ENCODE peak calls at places on chromosomes 11 and 22, in nine cellular contexts. Z is SK-N-SH, T is ovary, J is A549, D is transverse colon, O is H1, F is tibial nerve, K is HepG2, X is GM12878. L is an unnamed sample.
A peak's percentile ranks its signal among the peaks of the same experiment; 100 is the strongest.

GRCh38 chr22:46561435-46561905 is 24.1 kb upstream of the CELSR1 start:
- DNase-seq in Z (peak; percentile 63), T (no peak), J (peak; percentile 77), D (no peak), O (no peak), F (peak; percentile 3), K (peak; percentile 76), X (peak; percentile 42), L (no peak)

GRCh38 chr11:64150481-64151239 is 15.3 kb downstream of the MACROD1 start:
- DNase-seq in Z (no peak), T (no peak), J (no peak), D (no peak), O (no peak), F (no peak), K (no peak), X (no peak), L (peak; percentile 70)

GRCh38 chr22:34804588-34804987 is 261.4 kb upstream of the ISX start:
- DNase-seq in Z (no peak), T (no peak), J (no peak), D (no peak), O (no peak), F (no peak), K (no peak), X (no peak), L (no peak)

GRCh38 chr22:18088825-18089568 is 11.2 kb downstream of the PEX26 start:
- DNase-seq in Z (no peak), T (no peak), J (no peak), D (peak; percentile 71), O (no peak), F (no peak), K (peak; percentile 56), X (peak; percentile 76), L (no peak)

GRCh38 chr11:115911656-115912055 is 407.4 kb upstream of the CADM1 start:
- DNase-seq in Z (peak; percentile 32), T (no peak), J (no peak), D (no peak), O (no peak), F (no peak), K (no peak), X (no peak), L (no peak)

GRCh38 chr11:539971-540481 is 2.7 kb downstream of the LRRC56 start:
- DNase-seq in Z (no peak), T (peak; percentile 7), J (no peak), D (no peak), O (peak; percentile 41), F (no peak), K (no peak), X (no peak), L (no peak)

GRCh38 chr11:65423516-65424199 is 1.1 kb downstream of the NEAT1 start:
- DNase-seq in Z (peak; percentile 10), T (no peak), J (peak; percentile 57), D (peak; percentile 44), O (no peak), F (peak; percentile 29), K (no peak), X (no peak), L (peak; percentile 40)

GRCh38 chr11:63536669-63537292 is at the start of gene PLAAT4:
- DNase-seq in Z (no peak), T (peak; percentile 60), J (no peak), D (peak; percentile 41), O (no peak), F (peak; percentile 33), K (peak; percentile 16), X (peak; percentile 45), L (peak; percentile 54)

GRCh38 chr22:32407332-32407731 is 4.7 kb downstream of the RTCB start:
- DNase-seq in Z (no peak), T (no peak), J (no peak), D (no peak), O (no peak), F (no peak), K (no peak), X (peak; percentile 53), L (no peak)

GRCh38 chr11:64643258-64643881 is 52.4 kb downstream of the SLC22A12 start:
- DNase-seq in Z (peak; percentile 94), T (peak; percentile 47), J (no peak), D (no peak), O (peak; percentile 73), F (no peak), K (no peak), X (no peak), L (no peak)

DNA sequence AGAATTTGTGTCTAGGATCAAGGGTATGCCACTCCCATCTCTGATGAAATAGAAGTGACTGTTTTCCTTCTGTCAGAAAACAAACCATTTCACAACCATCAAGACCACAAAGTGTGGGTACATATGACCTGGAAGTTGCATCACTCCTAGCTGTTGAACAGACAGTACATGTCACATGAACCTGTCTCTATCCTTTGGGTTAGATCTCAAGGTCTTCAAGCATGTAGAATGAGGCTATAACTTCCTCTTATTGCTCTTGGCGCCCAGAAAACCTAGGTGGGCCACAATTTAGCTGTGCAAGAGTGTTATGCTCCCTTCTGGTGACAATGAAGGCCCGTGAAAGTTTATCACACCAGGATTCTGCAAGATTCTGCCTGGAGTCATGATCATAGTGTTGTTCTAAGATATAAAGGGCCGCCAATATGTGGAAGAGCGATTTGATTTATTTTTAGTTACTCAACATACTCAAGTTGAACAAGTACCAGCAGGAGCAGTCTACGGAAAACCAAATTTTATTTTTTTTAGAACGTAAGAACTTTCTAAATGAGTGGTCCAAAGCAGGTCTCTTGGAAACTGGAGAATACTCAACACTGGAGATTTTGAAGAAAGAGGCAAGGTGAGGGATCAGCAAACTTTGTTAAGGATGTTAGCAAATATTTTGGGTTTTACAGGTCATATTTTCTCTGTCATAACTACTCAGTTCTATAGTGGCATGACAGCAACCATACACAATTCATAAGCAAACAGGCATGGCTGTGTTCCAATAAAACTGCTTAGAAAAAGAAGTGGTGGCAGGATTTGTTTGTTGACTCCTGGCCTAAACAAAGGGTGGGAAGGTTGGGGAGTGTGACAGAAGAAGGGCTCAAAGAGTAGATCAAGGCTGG is 101.8 kb downstream of the USP35 start:
- DNase-seq in Z (no peak), T (no peak), J (peak; percentile 50), D (no peak), O (no peak), F (peak; percentile 88), K (peak; percentile 97), X (no peak), L (peak; percentile 28)
- TF ChIP-seq EP300 in Z (no peak), T (no peak), J (no peak), D (no peak), O (no peak), F (peak; percentile 99), K (peak; percentile 96), X (no peak), L (no peak)

GRCh38 chr11:124892750-124893454 is 4.8 kb downstream of the ROBO4 start:
- DNase-seq in Z (peak; percentile 6), T (no peak), J (no peak), D (no peak), O (no peak), F (peak; percentile 32), K (no peak), X (no peak), L (no peak)
- H3K27ac ChIP-seq in Z (no peak overlapping the region), T (no peak overlapping the region), J (no peak overlapping the region), D (no peak overlapping the region), O (no peak overlapping the region), F (no peak overlapping the region), K (no peak overlapping the region), X (no peak overlapping the region), L (peak overlapping the region; percentile 29)

GRCh38 chr11:129528296-129528695 is 152.6 kb downstream of the BARX2 start:
- DNase-seq in Z (no peak), T (no peak), J (no peak), D (no peak), O (no peak), F (no peak), K (no peak), X (no peak), L (no peak)

GRCh38 chr11:129533395-129533794 is 157.7 kb downstream of the BARX2 start:
- DNase-seq in Z (no peak), T (no peak), J (no peak), D (no peak), O (no peak), F (no peak), K (no peak), X (no peak), L (no peak)

DNA sequence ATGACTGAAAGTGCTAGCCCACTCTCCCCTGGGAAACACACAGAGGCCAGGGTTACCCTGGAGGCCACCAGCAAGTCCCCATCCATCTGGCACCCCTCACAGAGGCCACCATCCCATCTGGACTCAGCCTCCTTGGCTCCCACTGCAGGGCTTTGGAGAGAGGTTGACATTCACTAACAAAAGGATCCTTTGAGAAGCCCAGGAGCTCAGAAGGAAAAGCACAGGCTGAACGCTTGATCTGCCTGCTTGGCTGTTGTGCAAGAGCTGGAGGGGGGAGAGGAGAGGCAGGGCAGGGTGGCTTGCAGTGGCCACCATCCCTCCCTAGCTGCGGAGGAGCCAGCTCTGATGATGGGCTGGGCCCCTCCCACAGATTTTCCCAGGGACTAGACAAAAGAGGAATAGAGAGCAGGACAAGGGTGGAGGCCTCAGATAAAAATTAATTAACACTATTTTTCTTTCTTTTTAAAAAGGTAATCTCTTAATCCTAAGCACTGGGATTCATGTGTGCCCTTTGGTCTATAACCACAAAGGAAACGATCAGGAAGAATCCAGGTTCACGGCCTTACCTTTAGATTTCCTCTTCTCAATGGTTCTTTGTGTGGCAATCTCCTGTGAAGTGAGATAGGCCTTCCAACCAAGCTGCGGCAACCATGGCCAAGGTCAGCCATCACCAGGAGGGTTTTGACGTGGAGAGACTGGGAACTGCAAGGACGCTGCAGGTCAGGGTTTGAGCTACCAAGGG is 154.7 kb downstream of the BARX2 start:
- DNase-seq in Z (no peak), T (no peak), J (no peak), D (no peak), O (no peak), F (no peak), K (peak; percentile 86), X (no peak), L (no peak)
- TF ChIP-seq EP300 in Z (no peak), T (no peak), J (no peak), D (no peak), O (no peak), F (no peak), K (no peak), X (no peak), L (no peak)

DNA sequence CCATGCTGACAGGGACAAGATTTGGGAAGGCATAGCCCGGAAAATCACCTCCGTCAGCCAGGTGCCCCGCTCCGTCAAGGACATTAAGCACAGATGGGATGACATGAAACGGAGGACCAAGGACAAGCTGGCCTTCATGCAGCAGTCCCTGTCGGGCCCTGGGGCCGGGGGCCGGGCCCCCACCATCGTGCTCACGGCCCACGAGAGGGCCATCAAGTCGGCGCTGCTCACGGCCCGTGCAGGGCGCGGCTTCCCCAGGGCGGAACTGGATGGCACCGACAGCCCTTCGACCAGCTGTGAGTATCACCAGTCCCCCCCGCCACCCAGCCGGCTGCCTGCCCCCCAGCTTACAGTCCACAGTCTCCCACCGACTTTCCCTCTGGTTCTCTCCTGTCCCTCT is 62.6 kb downstream of the PRDM11 start:
- DNase-seq in Z (no peak), T (no peak), J (no peak), D (no peak), O (no peak), F (no peak), K (no peak), X (no peak), L (no peak)
- H3K27ac ChIP-seq in Z (no peak overlapping the region), T (peak overlapping the region; percentile 87), J (no peak overlapping the region), D (peak overlapping the region; percentile 83), O (no peak overlapping the region), F (peak overlapping the region; percentile 84), K (no peak overlapping the region), X (no peak overlapping the region), L (peak overlapping the region; percentile 86)

L was measured in stomach.